ENCODE peak calls at places on chromosomes 13 and 19, in seven cellular contexts. X, M, V, J, K, W and P are unnamed samples.

GRCh38 chr13:43785681-43786471 is 896 bp downstream of the ENOX1 start:
- DNase-seq in W (peak; percentile 77), J (no peak), X (no peak), K (peak; percentile 73), V (no peak), M (peak; percentile 44), P (peak; percentile 94)

GRCh38 chr13:101661839-101662238 is 209.4 kb downstream of the ITGBL1 start:
- DNase-seq in V (no peak), K (peak; percentile 69), M (no peak), J (no peak), X (no peak), W (no peak), P (no peak)

GRCh38 chr19:3968556-3969434 is 2.1 kb downstream of the DAPK3 start:
- DNase-seq in W (no peak), M (peak; percentile 90), K (peak; percentile 99), V (no peak), X (no peak), J (no peak), P (peak; percentile 52)

GRCh38 chr13:75318138-75318833 is 163.7 kb downstream of the TBC1D4 start:
- DNase-seq in J (no peak), W (no peak), X (no peak), M (no peak), V (no peak), K (no peak), P (no peak)

GRCh38 chr13:84896128-84896527 is 903.1 kb downstream of the SLITRK6 start:
- DNase-seq in J (no peak), X (no peak), W (no peak), K (peak; percentile 77), M (no peak), V (peak; percentile 1), P (peak; percentile 66)

GRCh38 chr13:32840113-32840512 is 176.1 kb upstream of the KL start:
- DNase-seq in K (no peak), W (no peak), J (no peak), X (no peak), M (no peak), V (no peak), P (peak; percentile 23)

GRCh38 chr13:42617262-42617661 is 43.3 kb downstream of the TNFSF11 start:
- DNase-seq in X (no peak), J (no peak), W (no peak), V (no peak), K (no peak), M (no peak), P (no peak)

GRCh38 chr13:33072282-33072681 is 56.1 kb downstream of the KL start:
- DNase-seq in J (no peak), W (no peak), V (no peak), M (no peak), K (no peak), X (no peak), P (no peak)

GRCh38 chr13:95603887-95604533 is 40.5 kb downstream of the DZIP1 start:
- DNase-seq in K (no peak), J (no peak), M (peak; percentile 30), W (no peak), X (no peak), V (no peak), P (no peak)

GRCh38 chr19:16233081-16233776 is 35.5 kb downstream of the AP1M1 start:
- DNase-seq in K (no peak), M (no peak), J (no peak), X (no peak), W (no peak), V (no peak), P (no peak)